ENCODE peak calls at places on chromosomes 2 and 18, in seven cellular contexts. Y is HCT116, L is colonic mucosa, O is left ventricle myocardium inferior, C is H9, H is lower leg skin, Q is heart left ventricle. E is an unnamed sample.

GRCh38 chr2:46539327-46540276 is 60.2 kb downstream of the TMEM247 start:
- DNase-seq in Y (no peak), L (no peak), O (no peak), C (no peak), H (no peak), Q (no peak), E (no peak)

GRCh38 chr2:65491381-65491903 is 59.0 kb upstream of the SPRED2 start:
- DNase-seq in Y (no peak), L (peak; percentile 24), O (no peak), C (no peak), H (no peak), Q (no peak), E (no peak)

GRCh38 chr2:151857650-151858049 is 29.4 kb upstream of the ARL5A start:
- DNase-seq in Y (no peak), L (no peak), O (no peak), C (no peak), H (no peak), Q (no peak), E (no peak)

GRCh38 chr2:1758112-1758630 is 13.9 kb upstream of the PXDN start:
- DNase-seq in Y (no peak), L (no peak), O (no peak), C (no peak), H (peak; percentile 60), Q (no peak), E (no peak)

GRCh38 chr2:106638043-106638442 is 150.9 kb downstream of the CD8B2 start:
- DNase-seq in Y (no peak), L (no peak), O (no peak), C (no peak), H (no peak), Q (no peak), E (no peak)

GRCh38 chr18:58863539-58864145 is 1.0 kb upstream of the ZNF532 start:
- DNase-seq in Y (no peak), L (peak; percentile 65), O (peak; percentile 60), C (no peak), H (peak; percentile 87), Q (peak; percentile 59), E (peak; percentile 77)

GRCh38 chr2:54557601-54558187 is 101.6 kb downstream of the SPTBN1 start:
- DNase-seq in Y (peak; percentile 81), L (peak; percentile 85), O (peak; percentile 56), C (peak; percentile 64), H (peak; percentile 89), Q (peak; percentile 59), E (peak; percentile 74)

GRCh38 chr2:151771599-151772358 is 37.5 kb upstream of the NEB start:
- DNase-seq in Y (no peak), L (no peak), O (no peak), C (no peak), H (no peak), Q (no peak), E (peak; percentile 58)

GRCh38 chr2:136990316-136990715 is 225.0 kb downstream of the THSD7B start:
- DNase-seq in Y (no peak), L (no peak), O (no peak), C (no peak), H (no peak), Q (no peak), E (no peak)

GRCh38 chr2:71907503-71907902 is 240.2 kb downstream of the CYP26B1 start:
- DNase-seq in Y (no peak), L (no peak), O (no peak), C (no peak), H (no peak), Q (no peak), E (no peak)

GRCh38 chr2:240347373-240347940 is 88.0 kb upstream of the GPC1 start:
- DNase-seq in Y (no peak), L (no peak), O (no peak), C (no peak), H (no peak), Q (no peak), E (no peak)